ENCODE peak calls at places on chromosome 7, in six cellular contexts. B, V, N, A, M and U are unnamed samples.

GRCh38 chr7:102122026-102122425 is 164.6 kb upstream of the SH2B2 start:
- DNase-seq in B (peak; percentile 73), M (no peak), A (peak; percentile 70), V (peak; percentile 40), N (no peak), U (peak; percentile 63)

GRCh38 chr7:1997537-1998076 is 235.1 kb downstream of the MAD1L1 start:
- DNase-seq in M (no peak), N (no peak), B (no peak), V (no peak), A (no peak), U (no peak)

GRCh38 chr7:102221961-102222360 is 64.7 kb upstream of the SH2B2 start:
- DNase-seq in B (no peak), A (no peak), N (no peak), V (no peak), M (no peak), U (no peak)

GRCh38 chr7:148507741-148508285 is 82.8 kb upstream of the C7orf33 start:
- DNase-seq in N (no peak), B (no peak), A (no peak), M (no peak), V (no peak), U (no peak)

GRCh38 chr7:147571436-147572180 is 1019.0 kb upstream of the C7orf33 start:
- DNase-seq in A (no peak), V (no peak), N (no peak), M (no peak), B (no peak), U (no peak)

GRCh38 chr7:81268551-81268950 is 349.7 kb upstream of the SEMA3C start:
- DNase-seq in M (no peak), A (peak; percentile 76), V (no peak), N (no peak), B (no peak), U (peak; percentile 8)

GRCh38 chr7:41711283-41712064 is 8.6 kb upstream of the INHBA start:
- DNase-seq in A (no peak), B (peak; percentile 49), V (peak; percentile 64), M (peak; percentile 36), N (no peak), U (no peak)

GRCh38 chr7:108845960-108846359 is 276.3 kb downstream of the DNAJB9 start:
- DNase-seq in B (no peak), A (no peak), V (no peak), N (no peak), M (no peak), U (no peak)

GRCh38 chr7:28725911-28726310 is 232.2 kb downstream of the TRIL start:
- DNase-seq in M (no peak), B (peak; percentile 61), N (no peak), V (no peak), A (peak; percentile 66), U (no peak)

GRCh38 chr7:123823898-123824753 is 20.8 kb upstream of the HYAL4 start:
- DNase-seq in V (no peak), N (no peak), A (no peak), M (no peak), B (no peak), U (no peak)

GRCh38 chr7:69129524-69129923 is 468.8 kb upstream of the AUTS2 start:
- DNase-seq in V (no peak), N (no peak), B (no peak), A (no peak), M (no peak), U (no peak)

GRCh38 chr7:89761173-89761572 is 393.1 kb upstream of the STEAP1 start:
- DNase-seq in V (no peak), N (no peak), M (no peak), A (no peak), B (no peak), U (no peak)

GRCh38 chr7:107387077-107387476 is 82.8 kb upstream of the GPR22 start:
- DNase-seq in N (peak; percentile 1), A (peak; percentile 17), B (no peak), M (peak; percentile 73), V (peak; percentile 71), U (no peak)